ENCODE peak calls at places on chromosomes 6 and 20, in four cellular contexts. T is esophagus squamous epithelium; G is Kasumi-1; W is stimulated activated CD4-positive, alpha-beta T cell treated with anti-CD3 and anti-CD28 coated beads, Interleukin-15, amount 100 ng/mL, for 1 hour. C is an unnamed sample.

GRCh38 chr6:10478187-10479040 is 42.7 kb upstream of the GCNT2 start:
- DNase-seq in T (no peak), G (peak; percentile 53), W (no peak), C (no peak)

GRCh38 chr20:20084296-20084752 is 32.0 kb downstream of the CFAP61 start:
- DNase-seq in T (no peak), G (no peak), W (no peak), C (no peak)

GRCh38 chr6:6515691-6516607 is 72.6 kb upstream of the LY86 start:
- DNase-seq in T (no peak), G (no peak), W (peak; percentile 4), C (no peak)

GRCh38 chr6:30443657-30444450 is 45.5 kb upstream of the HLA-E start:
- DNase-seq in T (no peak), G (no peak), W (no peak), C (no peak)

GRCh38 chr6:126546771-126547170 is 206.9 kb downstream of the CENPW start:
- DNase-seq in T (no peak), G (no peak), W (no peak), C (no peak)

GRCh38 chr20:47054945-47055344 is 160.3 kb downstream of the EYA2 start:
- DNase-seq in T (no peak), G (no peak), W (no peak), C (no peak)

GRCh38 chr20:45308078-45308778 is at the start of gene MATN4:
- DNase-seq in T (no peak), G (no peak), W (no peak), C (no peak)

GRCh38 chr6:56245903-56246351 is 1.5 kb downstream of the COL21A1 start:
- DNase-seq in T (no peak), G (no peak), W (no peak), C (no peak)

GRCh38 chr6:71621918-71622519 is 264.3 kb upstream of the RIMS1 start:
- DNase-seq in T (no peak), G (peak; percentile 40), W (no peak), C (no peak)

GRCh38 chr20:19566226-19566960 is 191.7 kb upstream of the RIN2 start:
- DNase-seq in T (no peak), G (no peak), W (no peak), C (no peak)

GRCh38 chr20:4765681-4766080 is 44.0 kb downstream of the PRND start:
- DNase-seq in T (no peak), G (no peak), W (no peak), C (no peak)

GRCh38 chr6:143999406-143999805 is 8.7 kb downstream of the PLAGL1 start:
- DNase-seq in T (no peak), G (no peak), W (no peak), C (no peak)

GRCh38 chr20:51639206-51639832 is 96.8 kb upstream of the NFATC2 start:
- DNase-seq in T (no peak), G (peak; percentile 76), W (peak; percentile 38), C (peak; percentile 46)

GRCh38 chr20:58695895-58696375 is 3.3 kb downstream of the NPEPL1 start:
- DNase-seq in T (no peak), G (no peak), W (no peak), C (no peak)

GRCh38 chr20:61436268-61436667 is 184.2 kb downstream of the CDH4 start:
- DNase-seq in T (no peak), G (no peak), W (no peak), C (no peak)

GRCh38 chr6:159053781-159054398 is 9.1 kb upstream of the TAGAP start:
- DNase-seq in T (no peak), G (peak; percentile 61), W (no peak), C (peak; percentile 82)

GRCh38 chr6:32196682-32197616 is 4.5 kb upstream of the GPSM3 start:
- DNase-seq in T (no peak), G (no peak), W (no peak), C (no peak)

GRCh38 chr20:50292324-50293243 is 102.0 kb downstream of the CEBPB start:
- DNase-seq in T (peak; percentile 27), G (no peak), W (no peak), C (no peak)

GRCh38 chr6:34310846-34311245 is 62.0 kb upstream of the SMIM29 start:
- DNase-seq in T (no peak), G (no peak), W (no peak), C (no peak)

GRCh38 chr6:139243531-139243930 is 48.3 kb downstream of the TXLNB start:
- DNase-seq in T (no peak), G (no peak), W (no peak), C (no peak)

GRCh38 chr6:11700118-11700718 is 78.4 kb downstream of the ADTRP start:
- DNase-seq in T (no peak), G (peak; percentile 82), W (no peak), C (peak; percentile 23)

GRCh38 chr6:134247271-134247833 is 70.6 kb downstream of the SGK1 start:
- DNase-seq in T (no peak), G (no peak), W (peak; percentile 33), C (peak; percentile 1)

GRCh38 chr20:9323622-9324021 is 190.8 kb upstream of the LAMP5 start:
- DNase-seq in T (no peak), G (no peak), W (no peak), C (no peak)

GRCh38 chr6:167982063-167982462 is 15.4 kb upstream of the KIF25 start:
- DNase-seq in T (no peak), G (no peak), W (no peak), C (no peak)

GRCh38 chr6:17817763-17818162 is 111.0 kb upstream of the NUP153 start:
- DNase-seq in T (no peak), G (no peak), W (no peak), C (no peak)

GRCh38 chr20:5569021-5569420 is 181.2 kb upstream of the SHLD1 start:
- DNase-seq in T (no peak), G (peak; percentile 88), W (no peak), C (peak; percentile 58)

GRCh38 chr20:953742-954141 is 37.6 kb upstream of the ANGPT4 start:
- DNase-seq in T (no peak), G (no peak), W (no peak), C (no peak)

GRCh38 chr20:6802227-6802626 is 34.7 kb downstream of the BMP2 start:
- DNase-seq in T (no peak), G (no peak), W (no peak), C (no peak)

GRCh38 chr6:72413884-72414283 is 208.0 kb upstream of the KCNQ5 start:
- DNase-seq in T (no peak), G (no peak), W (no peak), C (no peak)

GRCh38 chr20:20363449-20364015 is 4.4 kb upstream of the INSM1 start:
- DNase-seq in T (no peak), G (no peak), W (no peak), C (no peak)

GRCh38 chr6:42659806-42660205 is 62.6 kb downstream of the PRPH2 start:
- DNase-seq in T (no peak), G (no peak), W (no peak), C (no peak)

GRCh38 chr20:54062812-54063280 is 7.5 kb downstream of the BCAS1 start:
- DNase-seq in T (no peak), G (peak; percentile 67), W (no peak), C (peak; percentile 29)

GRCh38 chr20:5118220-5119142 is 1.3 kb downstream of the PCNA start:
- DNase-seq in T (no peak), G (no peak), W (no peak), C (no peak)

GRCh38 chr20:36866164-36866563 is 9.8 kb upstream of the TLDC2 start:
- DNase-seq in T (no peak), G (no peak), W (no peak), C (no peak)

GRCh38 chr20:9501473-9501872 is 12.9 kb upstream of the LAMP5 start:
- DNase-seq in T (no peak), G (no peak), W (no peak), C (no peak)

GRCh38 chr20:10280016-10280908 is 61.6 kb downstream of the SNAP25 start:
- DNase-seq in T (no peak), G (no peak), W (no peak), C (no peak)

GRCh38 chr6:135919026-135919425 is 67.5 kb downstream of the PDE7B start:
- DNase-seq in T (no peak), G (no peak), W (no peak), C (no peak)

GRCh38 chr6:129124334-129124733 is 241.4 kb downstream of the LAMA2 start:
- DNase-seq in T (no peak), G (no peak), W (no peak), C (no peak)

GRCh38 chr20:47770931-47771330 is 14.3 kb downstream of the SULF2 start:
- DNase-seq in T (no peak), G (no peak), W (no peak), C (no peak)

GRCh38 chr6:11653028-11653583 is 115.6 kb downstream of the TMEM170B start:
- DNase-seq in T (no peak), G (peak; percentile 35), W (peak; percentile 6), C (peak; percentile 5)

C was measured in HL-60.